ENCODE peak calls at places on chromosomes 11 and 22, in nine cellular contexts. T is HuH-7.5; Q is NCI-H2227 treated with DMSO at 0.1 percent for 48 hours; X is NAMALWA; Y is ACHN; L is CD4-positive, CD25-positive, alpha-beta regulatory T cell; J is GM04504; S is caudate nucleus; K is stimulated activated CD8-positive, alpha-beta memory T cell treated with anti-CD3 and anti-CD28 coated beads, Interleukin-4, amount 100 ng/mL, for 1 hour. I is an unnamed sample.

GRCh38 chr11:33658195-33658900 is 42.3 kb downstream of the C11orf91 start:
- DNase-seq in T (no peak), Q (no peak), X (no peak), Y (no peak), L (no peak), J (no peak), S (no peak), K (no peak), I (no peak)

GRCh38 chr11:68664141-68664540 is 20.2 kb upstream of the GAL start:
- DNase-seq in T (no peak), Q (no peak), X (no peak), Y (no peak), L (no peak), J (no peak), S (no peak), K (no peak), I (no peak)

GRCh38 chr11:75263944-75264349 is 23.4 kb downstream of the TPBGL start:
- DNase-seq in T (no peak), Q (no peak), X (no peak), Y (no peak), L (no peak), J (no peak), S (no peak), K (no peak), I (peak)

GRCh38 chr22:23236026-23236425 is 55.7 kb downstream of the BCR start:
- DNase-seq in T (no peak), Q (no peak), X (no peak), Y (no peak), L (no peak), J (no peak), S (no peak), K (no peak), I (peak)

GRCh38 chr11:44617671-44618461 is 52.4 kb downstream of the CD82 start:
- DNase-seq in T (no peak), Q (no peak), X (no peak), Y (no peak), L (no peak), J (no peak), S (no peak), K (no peak), I (no peak)

GRCh38 chr11:72719144-72719543 is 33.1 kb downstream of the ARAP1 start:
- DNase-seq in T (no peak), Q (no peak), X (peak), Y (no peak), L (no peak), J (no peak), S (no peak), K (no peak), I (no peak)

GRCh38 chr11:72711141-72711540 is 36.9 kb upstream of the PDE2A start:
- DNase-seq in T (no peak), Q (no peak), X (no peak), Y (no peak), L (no peak), J (no peak), S (no peak), K (no peak), I (no peak)

GRCh38 chr11:67463680-67464410 is 5.2 kb downstream of the TMEM134 start:
- DNase-seq in T (no peak), Q (no peak), X (no peak), Y (peak), L (no peak), J (no peak), S (no peak), K (no peak), I (no peak)

GRCh38 chr11:45348729-45349128 is 62.6 kb upstream of the SYT13 start:
- DNase-seq in T (no peak), Q (no peak), X (no peak), Y (no peak), L (no peak), J (no peak), S (no peak), K (no peak), I (no peak)

GRCh38 chr11:96090711-96091110 is 166.8 kb upstream of the MTMR2 start:
- DNase-seq in T (no peak), Q (no peak), X (no peak), Y (peak), L (no peak), J (peak), S (no peak), K (no peak), I (no peak)

GRCh38 chr11:107563702-107564101 is 1.8 kb downstream of the ALKBH8 start:
- DNase-seq in T (no peak), Q (peak), X (peak), Y (peak), L (peak), J (no peak), S (no peak), K (no peak), I (no peak)

GRCh38 chr22:45608763-45609180 is 62.9 kb upstream of the ATXN10 start:
- DNase-seq in T (no peak), Q (no peak), X (no peak), Y (peak), L (no peak), J (no peak), S (no peak), K (no peak), I (no peak)

GRCh38 chr11:8408151-8408930 is 144.7 kb upstream of the LMO1 start:
- DNase-seq in T (no peak), Q (peak), X (no peak), Y (no peak), L (no peak), J (no peak), S (no peak), K (no peak), I (no peak)

GRCh38 chr11:1015826-1016565 is 20.5 kb downstream of the MUC6 start:
- DNase-seq in T (no peak), Q (no peak), X (no peak), Y (no peak), L (no peak), J (no peak), S (no peak), K (no peak), I (no peak)

GRCh38 chr22:11360632-11361031 is 4167.4 kb upstream of the OR11H1 start:
- DNase-seq in T (no peak), Q (no peak), X (no peak), Y (no peak), L (no peak), J (no peak), S (no peak), K (no peak), I (no peak)

GRCh38 chr11:75133976-75134375 is 16.9 kb upstream of the SLCO2B1 start:
- DNase-seq in T (no peak), Q (no peak), X (no peak), Y (no peak), L (no peak), J (no peak), S (no peak), K (no peak), I (no peak)

GRCh38 chr11:20293531-20293930 is 70.0 kb upstream of the HTATIP2 start:
- DNase-seq in T (no peak), Q (no peak), X (no peak), Y (no peak), L (no peak), J (no peak), S (no peak), K (no peak), I (no peak)

GRCh38 chr22:38712496-38713207 is 6.9 kb downstream of the GTPBP1 start:
- DNase-seq in T (no peak), Q (no peak), X (no peak), Y (no peak), L (no peak), J (no peak), S (no peak), K (no peak), I (no peak)

GRCh38 chr11:110855246-110855645 is 143.0 kb upstream of the ARHGAP20 start:
- DNase-seq in T (no peak), Q (no peak), X (no peak), Y (no peak), L (no peak), J (no peak), S (no peak), K (no peak), I (no peak)

GRCh38 chr11:132111781-132112380 is 741.5 kb downstream of the NTM start:
- DNase-seq in T (no peak), Q (no peak), X (no peak), Y (no peak), L (no peak), J (peak), S (no peak), K (no peak), I (no peak)

GRCh38 chr11:126317681-126318641 is 14.1 kb downstream of the DCPS start:
- DNase-seq in T (no peak), Q (peak), X (no peak), Y (no peak), L (no peak), J (peak), S (no peak), K (no peak), I (no peak)

GRCh38 chr11:15615412-15616096 is 500.8 kb downstream of the INSC start:
- DNase-seq in T (no peak), Q (no peak), X (no peak), Y (no peak), L (no peak), J (no peak), S (no peak), K (no peak), I (no peak)

GRCh38 chr22:39496131-39496838 is 5.8 kb upstream of the MIEF1 start:
- DNase-seq in T (peak), Q (peak), X (peak), Y (peak), L (no peak), J (no peak), S (peak), K (no peak), I (peak)

GRCh38 chr11:120652705-120653335 is 141.3 kb downstream of the GRIK4 start:
- DNase-seq in T (no peak), Q (no peak), X (peak), Y (no peak), L (no peak), J (no peak), S (no peak), K (no peak), I (no peak)

GRCh38 chr11:69867076-69868002 is 48.1 kb upstream of the FGF3 start:
- DNase-seq in T (no peak), Q (no peak), X (no peak), Y (no peak), L (no peak), J (peak), S (no peak), K (no peak), I (peak)

I was measured in posterior cingulate gyrus.